ENCODE peak calls at places on chromosome 7, in ten cellular contexts. One of them, this sample, is unnamed.

GRCh38 chr7:76065016-76065612 is 17.2 kb downstream of the MDH2 start:
- DNase-seq in heart right ventricle: no peak
- DNase-seq in transverse colon: no peak
- DNase-seq in natural killer cell: no peak
- DNase-seq in neural crest cell: no peak
- DNase-seq in B cell: no peak
- DNase-seq in kidney epithelial cell: no peak
- DNase-seq in WERI-Rb-1: no peak
- DNase-seq in cardiac fibroblast: no peak
- DNase-seq in lower lobe of right lung: no peak
- DNase-seq in this sample: no peak

GRCh38 chr7:1418505-1419309 is 40.6 kb downstream of the MICALL2 start:
- DNase-seq in neural crest cell: no peak
- DNase-seq in cardiac fibroblast: no peak
- DNase-seq in kidney epithelial cell: no peak
- DNase-seq in transverse colon: no peak
- DNase-seq in WERI-Rb-1: peak
- DNase-seq in B cell: no peak
- DNase-seq in heart right ventricle: no peak
- DNase-seq in lower lobe of right lung: no peak
- DNase-seq in natural killer cell: no peak
- DNase-seq in this sample: no peak

GRCh38 chr7:133975130-133975529 is 152.0 kb upstream of the LRGUK start:
- DNase-seq in transverse colon: no peak
- DNase-seq in neural crest cell: no peak
- DNase-seq in kidney epithelial cell: no peak
- DNase-seq in B cell: no peak
- DNase-seq in lower lobe of right lung: no peak
- DNase-seq in natural killer cell: no peak
- DNase-seq in WERI-Rb-1: no peak
- DNase-seq in cardiac fibroblast: no peak
- DNase-seq in heart right ventricle: no peak
- DNase-seq in this sample: no peak

GRCh38 chr7:124162667-124163066 is 129.8 kb upstream of the TMEM229A start:
- DNase-seq in natural killer cell: no peak
- DNase-seq in lower lobe of right lung: no peak
- DNase-seq in WERI-Rb-1: no peak
- DNase-seq in heart right ventricle: no peak
- DNase-seq in kidney epithelial cell: no peak
- DNase-seq in neural crest cell: no peak
- DNase-seq in cardiac fibroblast: peak
- DNase-seq in B cell: no peak
- DNase-seq in transverse colon: no peak
- DNase-seq in this sample: no peak

GRCh38 chr7:99143853-99144672 is at the start of gene SMURF1:
- DNase-seq in natural killer cell: peak
- DNase-seq in heart right ventricle: peak
- DNase-seq in kidney epithelial cell: no peak
- DNase-seq in WERI-Rb-1: peak
- DNase-seq in B cell: peak
- DNase-seq in neural crest cell: peak
- DNase-seq in transverse colon: peak
- DNase-seq in lower lobe of right lung: peak
- DNase-seq in cardiac fibroblast: peak
- DNase-seq in this sample: peak

GRCh38 chr7:134126937-134127848 is at the start of gene LRGUK:
- DNase-seq in transverse colon: peak
- DNase-seq in natural killer cell: peak
- DNase-seq in heart right ventricle: peak
- DNase-seq in cardiac fibroblast: peak
- DNase-seq in lower lobe of right lung: peak
- DNase-seq in kidney epithelial cell: peak
- DNase-seq in neural crest cell: peak
- DNase-seq in B cell: peak
- DNase-seq in WERI-Rb-1: peak
- DNase-seq in this sample: peak

GRCh38 chr7:40884226-40884625 is 749.4 kb downstream of the SUGCT start:
- DNase-seq in heart right ventricle: no peak
- DNase-seq in kidney epithelial cell: no peak
- DNase-seq in transverse colon: no peak
- DNase-seq in WERI-Rb-1: no peak
- DNase-seq in neural crest cell: no peak
- DNase-seq in B cell: no peak
- DNase-seq in natural killer cell: no peak
- DNase-seq in lower lobe of right lung: no peak
- DNase-seq in cardiac fibroblast: no peak
- DNase-seq in this sample: no peak

GRCh38 chr7:102140952-102141370 is 145.7 kb upstream of the SH2B2 start:
- DNase-seq in neural crest cell: no peak
- DNase-seq in B cell: peak
- DNase-seq in WERI-Rb-1: no peak
- DNase-seq in heart right ventricle: no peak
- DNase-seq in natural killer cell: no peak
- DNase-seq in lower lobe of right lung: no peak
- DNase-seq in cardiac fibroblast: no peak
- DNase-seq in transverse colon: peak
- DNase-seq in kidney epithelial cell: no peak
- DNase-seq in this sample: no peak

GRCh38 chr7:84548366-84549085 is 353.9 kb upstream of the SEMA3A start:
- DNase-seq in lower lobe of right lung: no peak
- DNase-seq in natural killer cell: no peak
- DNase-seq in B cell: no peak
- DNase-seq in WERI-Rb-1: no peak
- DNase-seq in heart right ventricle: no peak
- DNase-seq in transverse colon: no peak
- DNase-seq in kidney epithelial cell: peak
- DNase-seq in cardiac fibroblast: peak
- DNase-seq in neural crest cell: no peak
- DNase-seq in this sample: no peak

GRCh38 chr7:150332852-150333635 is 8.4 kb downstream of the RARRES2 start:
- DNase-seq in heart right ventricle: no peak
- DNase-seq in lower lobe of right lung: no peak
- DNase-seq in WERI-Rb-1: no peak
- DNase-seq in neural crest cell: no peak
- DNase-seq in kidney epithelial cell: no peak
- DNase-seq in transverse colon: no peak
- DNase-seq in natural killer cell: no peak
- DNase-seq in cardiac fibroblast: no peak
- DNase-seq in B cell: no peak
- DNase-seq in this sample: no peak

GRCh38 chr7:111788426-111788825 is 226.1 kb upstream of the IMMP2L start:
- DNase-seq in cardiac fibroblast: peak
- DNase-seq in heart right ventricle: no peak
- DNase-seq in kidney epithelial cell: no peak
- DNase-seq in natural killer cell: no peak
- DNase-seq in WERI-Rb-1: peak
- DNase-seq in neural crest cell: no peak
- DNase-seq in B cell: no peak
- DNase-seq in lower lobe of right lung: no peak
- DNase-seq in transverse colon: no peak
- DNase-seq in this sample: no peak

GRCh38 chr7:46454796-46455195 is 533.7 kb upstream of the IGFBP3 start:
- DNase-seq in WERI-Rb-1: no peak
- DNase-seq in neural crest cell: no peak
- DNase-seq in B cell: no peak
- DNase-seq in kidney epithelial cell: no peak
- DNase-seq in lower lobe of right lung: no peak
- DNase-seq in cardiac fibroblast: peak
- DNase-seq in natural killer cell: no peak
- DNase-seq in heart right ventricle: peak
- DNase-seq in transverse colon: no peak
- DNase-seq in this sample: no peak

GRCh38 chr7:129363-130221 is 62.8 kb upstream of the FAM20C start:
- DNase-seq in cardiac fibroblast: peak
- DNase-seq in neural crest cell: no peak
- DNase-seq in B cell: no peak
- DNase-seq in natural killer cell: no peak
- DNase-seq in WERI-Rb-1: no peak
- DNase-seq in lower lobe of right lung: no peak
- DNase-seq in transverse colon: no peak
- DNase-seq in heart right ventricle: peak
- DNase-seq in kidney epithelial cell: no peak
- DNase-seq in this sample: no peak

GRCh38 chr7:6395898-6396582 is 51.7 kb downstream of the DAGLB start:
- DNase-seq in kidney epithelial cell: no peak
- DNase-seq in WERI-Rb-1: no peak
- DNase-seq in lower lobe of right lung: peak
- DNase-seq in heart right ventricle: no peak
- DNase-seq in B cell: no peak
- DNase-seq in natural killer cell: no peak
- DNase-seq in transverse colon: peak
- DNase-seq in cardiac fibroblast: no peak
- DNase-seq in neural crest cell: no peak
- DNase-seq in this sample: no peak

GRCh38 chr7:48182736-48183369 is 11.6 kb downstream of the ABCA13 start:
- DNase-seq in lower lobe of right lung: no peak
- DNase-seq in kidney epithelial cell: no peak
- DNase-seq in natural killer cell: no peak
- DNase-seq in neural crest cell: no peak
- DNase-seq in B cell: no peak
- DNase-seq in heart right ventricle: no peak
- DNase-seq in WERI-Rb-1: no peak
- DNase-seq in cardiac fibroblast: no peak
- DNase-seq in transverse colon: no peak
- DNase-seq in this sample: no peak

DNA sequence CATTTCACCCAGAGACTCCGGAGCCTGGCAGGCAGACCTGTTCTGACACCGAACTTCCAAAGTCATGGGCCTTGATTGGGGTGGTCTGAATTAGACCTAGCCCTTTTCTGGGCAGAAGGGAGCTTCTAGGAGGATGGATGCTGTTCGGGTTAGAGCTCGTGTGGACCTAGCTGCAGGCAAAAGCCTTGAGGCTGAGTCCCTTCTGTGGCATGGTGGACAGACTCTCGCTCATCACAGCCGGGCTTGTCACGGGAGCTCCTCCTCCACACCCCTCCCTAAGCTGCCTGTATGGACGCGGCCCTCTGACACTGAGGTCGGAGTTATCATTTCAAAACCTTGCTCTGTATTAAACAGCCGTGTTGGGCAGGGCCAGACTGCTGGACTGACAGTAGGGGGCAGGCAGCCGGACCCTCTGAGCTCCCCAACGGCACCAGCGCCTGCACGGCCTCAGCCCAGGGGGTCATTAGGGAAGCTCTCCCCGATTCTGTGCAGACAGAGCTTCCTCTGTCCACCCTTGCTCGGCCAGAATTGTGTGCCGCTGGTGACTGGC is 2.2 kb downstream of the IRF5 start:
- DNase-seq in natural killer cell: no peak
- DNase-seq in neural crest cell: no peak
- DNase-seq in B cell: peak
- DNase-seq in kidney epithelial cell: no peak
- DNase-seq in heart right ventricle: no peak
- DNase-seq in WERI-Rb-1: no peak
- DNase-seq in lower lobe of right lung: peak
- DNase-seq in cardiac fibroblast: no peak
- DNase-seq in transverse colon: peak
- DNase-seq in this sample: no peak
- TF ChIP-seq CTCF in natural killer cell: no peak
- TF ChIP-seq CTCF in neural crest cell: no peak
- TF ChIP-seq CTCF in B cell: no peak
- TF ChIP-seq CTCF in kidney epithelial cell: no peak
- TF ChIP-seq CTCF in heart right ventricle: no peak
- TF ChIP-seq CTCF in WERI-Rb-1: no peak
- TF ChIP-seq CTCF in lower lobe of right lung: no peak
- TF ChIP-seq CTCF in cardiac fibroblast: no peak
- TF ChIP-seq CTCF in transverse colon: no peak
- TF ChIP-seq CTCF in this sample: no peak

DNA sequence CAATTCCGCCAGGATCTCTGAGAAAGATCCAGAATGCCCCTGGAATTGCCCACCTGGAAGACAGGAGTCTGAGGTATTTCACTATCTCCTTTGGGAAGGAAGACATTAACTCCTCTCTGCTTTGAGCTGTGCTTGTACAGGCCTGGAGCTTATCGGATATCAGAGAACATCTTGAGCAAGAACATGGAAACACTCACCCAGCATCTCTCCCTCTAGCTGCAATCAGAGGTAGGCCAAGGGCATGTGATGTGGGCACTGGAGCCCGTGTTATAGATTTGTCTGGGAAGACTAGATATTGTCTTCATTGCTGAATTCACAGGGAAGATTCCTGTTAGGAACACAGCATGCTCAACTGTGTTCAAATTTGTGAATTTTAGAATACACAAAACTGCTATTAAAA is 233.9 kb downstream of the PHF14 start:
- DNase-seq in cardiac fibroblast: peak
- DNase-seq in heart right ventricle: no peak
- DNase-seq in kidney epithelial cell: no peak
- DNase-seq in transverse colon: no peak
- DNase-seq in neural crest cell: no peak
- DNase-seq in WERI-Rb-1: no peak
- DNase-seq in lower lobe of right lung: no peak
- DNase-seq in natural killer cell: no peak
- DNase-seq in B cell: no peak
- DNase-seq in this sample: no peak
- TF ChIP-seq CTCF in cardiac fibroblast: peak
- TF ChIP-seq CTCF in heart right ventricle: no peak
- TF ChIP-seq CTCF in kidney epithelial cell: no peak
- TF ChIP-seq CTCF in transverse colon: no peak
- TF ChIP-seq CTCF in neural crest cell: no peak
- TF ChIP-seq CTCF in WERI-Rb-1: peak
- TF ChIP-seq CTCF in lower lobe of right lung: no peak
- TF ChIP-seq CTCF in natural killer cell: no peak
- TF ChIP-seq CTCF in B cell: no peak
- TF ChIP-seq CTCF in this sample: no peak

GRCh38 chr7:135662123-135662372 is 266 bp upstream of the STMP1 start:
- DNase-seq in B cell: no peak
- DNase-seq in WERI-Rb-1: no peak
- DNase-seq in neural crest cell: no peak
- DNase-seq in lower lobe of right lung: no peak
- DNase-seq in kidney epithelial cell: no peak
- DNase-seq in transverse colon: no peak
- DNase-seq in cardiac fibroblast: no peak
- DNase-seq in heart right ventricle: no peak
- DNase-seq in natural killer cell: no peak
- DNase-seq in this sample: no peak
- TF ChIP-seq CTCF in B cell: no peak
- TF ChIP-seq CTCF in WERI-Rb-1: no peak
- TF ChIP-seq CTCF in neural crest cell: no peak
- TF ChIP-seq CTCF in lower lobe of right lung: no peak
- TF ChIP-seq CTCF in kidney epithelial cell: no peak
- TF ChIP-seq CTCF in transverse colon: peak
- TF ChIP-seq CTCF in cardiac fibroblast: no peak
- TF ChIP-seq CTCF in heart right ventricle: no peak
- TF ChIP-seq CTCF in natural killer cell: no peak
- TF ChIP-seq CTCF in this sample: no peak

DNA sequence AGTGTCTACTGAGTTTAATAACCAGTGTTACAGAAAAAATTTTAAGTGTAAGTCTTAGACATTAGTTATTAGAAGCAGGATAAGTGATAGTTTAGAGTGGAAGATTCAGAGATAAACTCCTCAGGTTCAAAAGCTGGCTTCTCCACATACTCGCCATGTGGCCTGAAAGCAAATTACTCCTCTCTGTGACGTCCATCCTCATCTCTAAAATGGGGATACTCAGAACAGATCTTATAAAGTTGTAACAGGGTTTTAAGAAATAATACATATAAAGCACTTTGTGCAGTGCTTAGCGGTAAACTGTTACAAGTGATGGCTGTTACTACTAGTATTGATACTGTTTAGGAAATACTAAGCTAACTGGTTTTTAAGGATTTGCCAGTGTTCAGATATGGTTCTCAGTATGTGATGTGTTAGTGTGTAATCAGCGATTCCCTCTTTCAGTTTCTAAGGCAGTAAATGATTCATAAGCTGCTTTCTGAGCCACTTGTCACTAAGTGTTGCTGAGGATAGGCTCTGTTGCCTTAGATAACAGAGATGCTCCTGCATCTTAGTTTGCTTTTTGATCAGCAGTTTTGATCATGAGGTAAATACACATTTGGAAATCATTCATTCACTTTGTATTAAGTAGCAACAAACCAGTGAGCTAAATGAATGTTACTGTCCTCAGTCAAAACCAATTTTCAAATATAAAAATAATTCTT is 58.7 kb downstream of the CYP51A1 start:
- DNase-seq in kidney epithelial cell: no peak
- DNase-seq in natural killer cell: no peak
- DNase-seq in cardiac fibroblast: no peak
- DNase-seq in lower lobe of right lung: no peak
- DNase-seq in WERI-Rb-1: no peak
- DNase-seq in B cell: no peak
- DNase-seq in neural crest cell: no peak
- DNase-seq in transverse colon: no peak
- DNase-seq in heart right ventricle: no peak
- DNase-seq in this sample: no peak
- TF ChIP-seq CTCF in kidney epithelial cell: no peak
- TF ChIP-seq CTCF in natural killer cell: no peak
- TF ChIP-seq CTCF in cardiac fibroblast: no peak
- TF ChIP-seq CTCF in lower lobe of right lung: no peak
- TF ChIP-seq CTCF in WERI-Rb-1: no peak
- TF ChIP-seq CTCF in B cell: no peak
- TF ChIP-seq CTCF in neural crest cell: no peak
- TF ChIP-seq CTCF in transverse colon: no peak
- TF ChIP-seq CTCF in heart right ventricle: no peak
- TF ChIP-seq CTCF in this sample: no peak

This sample was measured in progenitor cell of endocrine pancreas.